ENCODE peak calls at places on chromosomes 3 and 15, in ten cellular contexts. One of them, this sample, is unnamed.

GRCh38 chr3:109478614-109479013 is 141.3 kb upstream of the DPPA4 start:
- DNase-seq in foreskin fibroblast: no peak
- DNase-seq in lower lobe of right lung: no peak
- DNase-seq in endothelial cell: no peak
- DNase-seq in endodermal cell: no peak
- DNase-seq in suprapubic skin: no peak
- DNase-seq in AG10803: no peak
- DNase-seq in coronary artery: no peak
- DNase-seq in ovary: no peak
- DNase-seq in psoas muscle: no peak
- DNase-seq in this sample: no peak

GRCh38 chr15:27487846-27488245 is 516.9 kb downstream of the GABRG3 start:
- DNase-seq in suprapubic skin: no peak
- DNase-seq in lower lobe of right lung: no peak
- DNase-seq in coronary artery: no peak
- DNase-seq in ovary: no peak
- DNase-seq in AG10803: no peak
- DNase-seq in foreskin fibroblast: no peak
- DNase-seq in endothelial cell: no peak
- DNase-seq in psoas muscle: no peak
- DNase-seq in endodermal cell: no peak
- DNase-seq in this sample: no peak

GRCh38 chr15:22810033-22810734 is 23.7 kb downstream of the NIPA1 start:
- DNase-seq in coronary artery: no peak
- DNase-seq in suprapubic skin: peak; percentile 21
- DNase-seq in endothelial cell: no peak
- DNase-seq in ovary: no peak
- DNase-seq in psoas muscle: no peak
- DNase-seq in endodermal cell: no peak
- DNase-seq in AG10803: no peak
- DNase-seq in lower lobe of right lung: no peak
- DNase-seq in foreskin fibroblast: no peak
- DNase-seq in this sample: no peak

GRCh38 chr3:100615684-100616083 is 6.3 kb downstream of the ADGRG7 start:
- DNase-seq in endothelial cell: no peak
- DNase-seq in ovary: no peak
- DNase-seq in lower lobe of right lung: no peak
- DNase-seq in AG10803: peak; percentile 50
- DNase-seq in foreskin fibroblast: peak; percentile 49
- DNase-seq in psoas muscle: no peak
- DNase-seq in endodermal cell: no peak
- DNase-seq in suprapubic skin: no peak
- DNase-seq in coronary artery: no peak
- DNase-seq in this sample: no peak

GRCh38 chr15:36278219-36278618 is 301.2 kb upstream of the CDIN1 start:
- DNase-seq in coronary artery: no peak
- DNase-seq in lower lobe of right lung: no peak
- DNase-seq in foreskin fibroblast: peak; percentile 19
- DNase-seq in endodermal cell: peak; percentile 55
- DNase-seq in suprapubic skin: no peak
- DNase-seq in psoas muscle: no peak
- DNase-seq in endothelial cell: no peak
- DNase-seq in ovary: no peak
- DNase-seq in AG10803: no peak
- DNase-seq in this sample: no peak

GRCh38 chr3:54936561-54936960 is 8.7 kb upstream of the LRTM1 start:
- DNase-seq in coronary artery: no peak
- DNase-seq in ovary: no peak
- DNase-seq in psoas muscle: no peak
- DNase-seq in AG10803: no peak
- DNase-seq in foreskin fibroblast: no peak
- DNase-seq in endodermal cell: no peak
- DNase-seq in suprapubic skin: no peak
- DNase-seq in endothelial cell: no peak
- DNase-seq in lower lobe of right lung: no peak
- DNase-seq in this sample: no peak

GRCh38 chr3:193502871-193503270 is 51.8 kb downstream of the ATP13A4 start:
- DNase-seq in endodermal cell: peak; percentile 82
- DNase-seq in coronary artery: no peak
- DNase-seq in suprapubic skin: no peak
- DNase-seq in AG10803: no peak
- DNase-seq in lower lobe of right lung: peak; percentile 59
- DNase-seq in foreskin fibroblast: no peak
- DNase-seq in endothelial cell: no peak
- DNase-seq in psoas muscle: no peak
- DNase-seq in ovary: no peak
- DNase-seq in this sample: no peak

GRCh38 chr3:29441422-29441821 is 160.6 kb downstream of the RBMS3 start:
- DNase-seq in endodermal cell: no peak
- DNase-seq in psoas muscle: no peak
- DNase-seq in AG10803: peak; percentile 51
- DNase-seq in endothelial cell: no peak
- DNase-seq in foreskin fibroblast: no peak
- DNase-seq in suprapubic skin: no peak
- DNase-seq in ovary: no peak
- DNase-seq in lower lobe of right lung: no peak
- DNase-seq in coronary artery: no peak
- DNase-seq in this sample: no peak

GRCh38 chr15:51864408-51865056 is 35.1 kb downstream of the TMOD3 start:
- DNase-seq in suprapubic skin: no peak
- DNase-seq in psoas muscle: no peak
- DNase-seq in coronary artery: no peak
- DNase-seq in endothelial cell: no peak
- DNase-seq in lower lobe of right lung: no peak
- DNase-seq in endodermal cell: no peak
- DNase-seq in foreskin fibroblast: peak; percentile 57
- DNase-seq in AG10803: peak; percentile 23
- DNase-seq in ovary: no peak
- DNase-seq in this sample: peak; percentile 99

GRCh38 chr15:85403745-85404144 is 23.3 kb downstream of the AKAP13 start:
- DNase-seq in endothelial cell: no peak
- DNase-seq in suprapubic skin: no peak
- DNase-seq in AG10803: peak; percentile 77
- DNase-seq in lower lobe of right lung: no peak
- DNase-seq in endodermal cell: no peak
- DNase-seq in coronary artery: no peak
- DNase-seq in psoas muscle: no peak
- DNase-seq in foreskin fibroblast: peak; percentile 84
- DNase-seq in ovary: no peak
- DNase-seq in this sample: no peak

GRCh38 chr15:73334086-73334485 is 34.7 kb downstream of the HCN4 start:
- DNase-seq in suprapubic skin: no peak
- DNase-seq in foreskin fibroblast: no peak
- DNase-seq in ovary: no peak
- DNase-seq in AG10803: no peak
- DNase-seq in psoas muscle: no peak
- DNase-seq in coronary artery: no peak
- DNase-seq in endodermal cell: no peak
- DNase-seq in endothelial cell: no peak
- DNase-seq in lower lobe of right lung: no peak
- DNase-seq in this sample: no peak

GRCh38 chr15:65411470-65412071 is 11.2 kb downstream of the IGDCC4 start:
- DNase-seq in lower lobe of right lung: no peak
- DNase-seq in suprapubic skin: no peak
- DNase-seq in psoas muscle: no peak
- DNase-seq in ovary: no peak
- DNase-seq in endodermal cell: no peak
- DNase-seq in foreskin fibroblast: peak; percentile 49
- DNase-seq in AG10803: peak; percentile 25
- DNase-seq in endothelial cell: no peak
- DNase-seq in coronary artery: no peak
- DNase-seq in this sample: peak; percentile 59

GRCh38 chr15:65979316-65979715 is 110.0 kb downstream of the RAB11A start:
- DNase-seq in lower lobe of right lung: no peak
- DNase-seq in ovary: no peak
- DNase-seq in endodermal cell: no peak
- DNase-seq in endothelial cell: no peak
- DNase-seq in AG10803: no peak
- DNase-seq in foreskin fibroblast: peak; percentile 5
- DNase-seq in suprapubic skin: no peak
- DNase-seq in psoas muscle: no peak
- DNase-seq in coronary artery: no peak
- DNase-seq in this sample: no peak

GRCh38 chr15:57527382-57528091 is 64.2 kb upstream of the MYZAP start:
- DNase-seq in endodermal cell: peak; percentile 88
- DNase-seq in coronary artery: no peak
- DNase-seq in AG10803: peak; percentile 93
- DNase-seq in lower lobe of right lung: no peak
- DNase-seq in foreskin fibroblast: peak; percentile 91
- DNase-seq in suprapubic skin: no peak
- DNase-seq in ovary: peak; percentile 61
- DNase-seq in endothelial cell: peak; percentile 27
- DNase-seq in psoas muscle: no peak
- DNase-seq in this sample: peak; percentile 36

GRCh38 chr3:123805504-123805903 is 78.6 kb downstream of the MYLK start:
- DNase-seq in ovary: no peak
- DNase-seq in AG10803: no peak
- DNase-seq in foreskin fibroblast: no peak
- DNase-seq in suprapubic skin: no peak
- DNase-seq in endothelial cell: no peak
- DNase-seq in coronary artery: no peak
- DNase-seq in psoas muscle: no peak
- DNase-seq in lower lobe of right lung: no peak
- DNase-seq in endodermal cell: no peak
- DNase-seq in this sample: no peak
- TF ChIP-seq CTCF in ovary: no peak
- TF ChIP-seq CTCF in AG10803: no peak
- TF ChIP-seq CTCF in foreskin fibroblast: no peak
- TF ChIP-seq CTCF in suprapubic skin: no peak
- TF ChIP-seq CTCF in endothelial cell: no peak
- TF ChIP-seq CTCF in coronary artery: no peak
- TF ChIP-seq CTCF in psoas muscle: no peak
- TF ChIP-seq CTCF in lower lobe of right lung: no peak
- TF ChIP-seq CTCF in endodermal cell: no peak
- TF ChIP-seq CTCF in this sample: no peak

GRCh38 chr15:40487816-40488682 is 17.3 kb downstream of the CHST14 start:
- DNase-seq in psoas muscle: no peak
- DNase-seq in lower lobe of right lung: no peak
- DNase-seq in ovary: no peak
- DNase-seq in endothelial cell: no peak
- DNase-seq in AG10803: no peak
- DNase-seq in suprapubic skin: no peak
- DNase-seq in coronary artery: no peak
- DNase-seq in endodermal cell: peak; percentile 36
- DNase-seq in foreskin fibroblast: no peak
- DNase-seq in this sample: no peak
- TF ChIP-seq CTCF in psoas muscle: no peak
- TF ChIP-seq CTCF in lower lobe of right lung: no peak
- TF ChIP-seq CTCF in ovary: no peak
- TF ChIP-seq CTCF in endothelial cell: no peak
- TF ChIP-seq CTCF in AG10803: no peak
- TF ChIP-seq CTCF in suprapubic skin: no peak
- TF ChIP-seq CTCF in coronary artery: no peak
- TF ChIP-seq CTCF in endodermal cell: no peak
- TF ChIP-seq CTCF in foreskin fibroblast: no peak
- TF ChIP-seq CTCF in this sample: no peak

DNA sequence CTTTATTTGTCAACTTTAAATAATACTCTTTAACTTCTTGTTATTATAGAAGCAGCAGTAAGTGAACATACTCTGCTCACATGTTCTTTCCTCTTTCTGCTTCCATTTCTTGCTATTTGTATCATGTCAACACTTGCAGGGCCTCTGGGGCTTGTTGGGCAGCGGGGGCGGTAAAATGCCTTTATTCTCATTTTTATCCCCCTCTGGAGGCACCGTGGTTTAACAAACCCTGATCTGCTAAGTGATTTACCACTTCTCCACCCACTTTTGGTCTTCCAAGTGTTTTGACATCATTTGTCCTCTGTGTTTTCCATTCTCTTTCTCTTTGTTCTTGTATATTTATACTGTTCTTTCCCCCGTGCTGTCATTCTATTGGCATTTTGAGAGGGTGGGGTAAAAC is 33.9 kb downstream of the SCN10A start:
- DNase-seq in AG10803: no peak
- DNase-seq in endodermal cell: no peak
- DNase-seq in foreskin fibroblast: peak; percentile 5
- DNase-seq in endothelial cell: no peak
- DNase-seq in suprapubic skin: no peak
- DNase-seq in ovary: no peak
- DNase-seq in psoas muscle: no peak
- DNase-seq in coronary artery: no peak
- DNase-seq in lower lobe of right lung: no peak
- DNase-seq in this sample: peak; percentile 8
- TF ChIP-seq CTCF in AG10803: no peak
- TF ChIP-seq CTCF in endodermal cell: no peak
- TF ChIP-seq CTCF in foreskin fibroblast: no peak
- TF ChIP-seq CTCF in endothelial cell: no peak
- TF ChIP-seq CTCF in suprapubic skin: no peak
- TF ChIP-seq CTCF in ovary: no peak
- TF ChIP-seq CTCF in psoas muscle: no peak
- TF ChIP-seq CTCF in coronary artery: no peak
- TF ChIP-seq CTCF in lower lobe of right lung: no peak
- TF ChIP-seq CTCF in this sample: peak; percentile 44

GRCh38 chr15:81182746-81183402 is 13.8 kb upstream of the IL16 start:
- DNase-seq in suprapubic skin: no peak
- DNase-seq in AG10803: no peak
- DNase-seq in endothelial cell: no peak
- DNase-seq in endodermal cell: peak; percentile 62
- DNase-seq in psoas muscle: no peak
- DNase-seq in foreskin fibroblast: peak; percentile 54
- DNase-seq in ovary: peak; percentile 40
- DNase-seq in coronary artery: peak; percentile 73
- DNase-seq in lower lobe of right lung: no peak
- DNase-seq in this sample: no peak

GRCh38 chr15:81182031-81182745 is 14.5 kb upstream of the IL16 start:
- DNase-seq in psoas muscle: no peak
- DNase-seq in suprapubic skin: peak; percentile 53
- DNase-seq in lower lobe of right lung: no peak
- DNase-seq in endothelial cell: no peak
- DNase-seq in AG10803: no peak
- DNase-seq in ovary: no peak
- DNase-seq in foreskin fibroblast: peak; percentile 50
- DNase-seq in endodermal cell: no peak
- DNase-seq in coronary artery: no peak
- DNase-seq in this sample: no peak

GRCh38 chr15:81184188-81184587 is 12.5 kb upstream of the IL16 start:
- DNase-seq in coronary artery: no peak
- DNase-seq in AG10803: peak; percentile 96
- DNase-seq in endodermal cell: no peak
- DNase-seq in foreskin fibroblast: peak; percentile 62
- DNase-seq in ovary: no peak
- DNase-seq in lower lobe of right lung: peak; percentile 73
- DNase-seq in psoas muscle: peak; percentile 72
- DNase-seq in suprapubic skin: peak; percentile 91
- DNase-seq in endothelial cell: no peak
- DNase-seq in this sample: no peak

GRCh38 chr15:81181220-81181619 is 15.5 kb upstream of the IL16 start:
- DNase-seq in suprapubic skin: peak; percentile 70
- DNase-seq in lower lobe of right lung: no peak
- DNase-seq in endodermal cell: no peak
- DNase-seq in foreskin fibroblast: no peak
- DNase-seq in coronary artery: no peak
- DNase-seq in AG10803: no peak
- DNase-seq in endothelial cell: no peak
- DNase-seq in ovary: no peak
- DNase-seq in psoas muscle: no peak
- DNase-seq in this sample: no peak

DNA sequence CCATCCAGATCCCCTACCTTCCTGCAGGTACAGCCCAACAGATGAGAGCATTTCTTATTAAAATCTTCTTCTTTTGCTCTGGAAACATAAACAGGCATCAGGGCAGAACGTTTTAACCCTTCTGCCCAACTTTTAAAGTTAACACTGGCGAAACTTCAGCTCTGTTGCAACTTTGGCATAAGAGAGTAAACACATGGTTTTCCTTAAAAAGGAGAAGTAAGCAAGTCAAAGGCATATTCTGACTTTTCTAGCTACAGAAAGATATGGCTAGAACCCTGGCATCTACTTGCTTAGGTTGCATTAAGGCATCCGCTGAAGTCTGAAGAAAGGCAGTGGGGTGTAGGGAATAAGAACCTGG is 13.3 kb upstream of the IL16 start:
- DNase-seq in endodermal cell: no peak
- DNase-seq in endothelial cell: no peak
- DNase-seq in coronary artery: no peak
- DNase-seq in foreskin fibroblast: no peak
- DNase-seq in psoas muscle: no peak
- DNase-seq in lower lobe of right lung: no peak
- DNase-seq in ovary: no peak
- DNase-seq in AG10803: no peak
- DNase-seq in suprapubic skin: no peak
- DNase-seq in this sample: no peak
- TF ChIP-seq CTCF in endodermal cell: no peak
- TF ChIP-seq CTCF in endothelial cell: no peak
- TF ChIP-seq CTCF in coronary artery: no peak
- TF ChIP-seq CTCF in foreskin fibroblast: no peak
- TF ChIP-seq CTCF in psoas muscle: no peak
- TF ChIP-seq CTCF in lower lobe of right lung: no peak
- TF ChIP-seq CTCF in ovary: no peak
- TF ChIP-seq CTCF in AG10803: no peak
- TF ChIP-seq CTCF in suprapubic skin: no peak
- TF ChIP-seq CTCF in this sample: no peak

This sample was measured in foreskin keratinocyte.